ENCODE peak calls at places on chromosomes 13 and 19, in four cellular contexts. R is fibroblast of mammary gland, Q is left cardiac atrium, C is GM06990. P is an unnamed sample.

GRCh38 chr13:71864094-71864980 is 2.7 kb downstream of the DACH1 start:
- DNase-seq in R (no peak), Q (peak), C (no peak), P (peak)

GRCh38 chr19:7101498-7102253 is 32.2 kb downstream of the ZNF557 start:
- DNase-seq in R (no peak), Q (no peak), C (no peak), P (no peak)

GRCh38 chr13:51620165-51620983 is 36.1 kb downstream of the WDFY2 start:
- DNase-seq in R (peak), Q (peak), C (no peak), P (peak)

GRCh38 chr13:83219832-83220231 is 662.4 kb downstream of the SLITRK1 start:
- DNase-seq in R (no peak), Q (no peak), C (no peak), P (no peak)

GRCh38 chr13:98923641-98924397 is 54.0 kb downstream of the DOCK9 start:
- DNase-seq in R (peak), Q (no peak), C (no peak), P (no peak)

GRCh38 chr13:37074703-37075102 is 15.2 kb upstream of the SUPT20H start:
- DNase-seq in R (peak), Q (no peak), C (no peak), P (no peak)

GRCh38 chr19:42683917-42684513 is 56.3 kb downstream of the PSG3 start:
- DNase-seq in R (peak), Q (no peak), C (no peak), P (no peak)

GRCh38 chr19:47613165-47614146 is 4.5 kb downstream of the BICRA start:
- DNase-seq in R (peak), Q (no peak), C (no peak), P (no peak)

GRCh38 chr13:73136776-73137175 is 78.0 kb downstream of the KLF5 start:
- DNase-seq in R (no peak), Q (no peak), C (no peak), P (no peak)

GRCh38 chr13:111903143-111903542 is 163.8 kb upstream of the SOX1 start:
- DNase-seq in R (no peak), Q (no peak), C (no peak), P (no peak)

GRCh38 chr19:49651871-49652722 is 10.1 kb downstream of the SCAF1 start:
- DNase-seq in R (no peak), Q (no peak), C (no peak), P (no peak)

GRCh38 chr13:99224019-99224418 is 23.4 kb downstream of the UBAC2 start:
- DNase-seq in R (no peak), Q (no peak), C (no peak), P (no peak)

GRCh38 chr19:10505583-10506229 is 2.5 kb upstream of the KEAP1 start:
- DNase-seq in R (peak), Q (peak), C (no peak), P (peak)

GRCh38 chr19:782195-783043 is 14.8 kb upstream of the PTBP1 start:
- DNase-seq in R (no peak), Q (no peak), C (no peak), P (no peak)

GRCh38 chr19:15123900-15124299 is 16.7 kb downstream of the SYDE1 start:
- DNase-seq in R (no peak), Q (peak), C (no peak), P (peak)

GRCh38 chr13:20192470-20193141 is at the start of gene GJB2:
- DNase-seq in R (peak), Q (no peak), C (no peak), P (no peak)

GRCh38 chr19:45076029-45076850 is at the start of gene ZNF296:
- DNase-seq in R (peak), Q (peak), C (peak), P (peak)

GRCh38 chr13:61128850-61129645 is 286.6 kb downstream of the PCDH20 start:
- DNase-seq in R (no peak), Q (no peak), C (no peak), P (no peak)

GRCh38 chr13:97327521-97328221 is 105.5 kb downstream of the MBNL2 start:
- DNase-seq in R (no peak), Q (no peak), C (no peak), P (no peak)

GRCh38 chr13:40189885-40190655 is 476.4 kb downstream of the FOXO1 start:
- DNase-seq in R (no peak), Q (peak), C (no peak), P (peak)

GRCh38 chr19:38515906-38516305 is 82.4 kb downstream of the RYR1 start:
- DNase-seq in R (no peak), Q (no peak), C (no peak), P (no peak)

GRCh38 chr13:110788778-110789177 is 75.3 kb downstream of the ING1 start:
- DNase-seq in R (no peak), Q (no peak), C (no peak), P (no peak)

GRCh38 chr19:19087676-19088075 is 23.9 kb downstream of the SLC25A42 start:
- DNase-seq in R (no peak), Q (no peak), C (no peak), P (no peak)

GRCh38 chr13:38821753-38822551 is 135.1 kb downstream of the FREM2 start:
- DNase-seq in R (no peak), Q (no peak), C (no peak), P (no peak)

GRCh38 chr13:92172191-92172590 is 773.8 kb downstream of the GPC5 start:
- DNase-seq in R (peak), Q (no peak), C (no peak), P (no peak)

GRCh38 chr13:34224877-34225276 is 406.9 kb downstream of the RFC3 start:
- DNase-seq in R (no peak), Q (no peak), C (no peak), P (no peak)

GRCh38 chr13:61036715-61037114 is 378.9 kb downstream of the PCDH20 start:
- DNase-seq in R (no peak), Q (no peak), C (no peak), P (no peak)

P was measured in Right ventricle myocardium superior.